ENCODE peak calls at places on chromosomes 12 and 14, in six cellular contexts. X, Z, T, D, F and B are unnamed samples.
A peak's percentile ranks its signal among the peaks of the same experiment; 100 is the strongest.

GRCh38 chr14:33676135-33676566 is 274.7 kb downstream of the EGLN3 start:
- DNase-seq in T (peak; percentile 60), F (no peak), X (no peak), Z (peak; percentile 48), D (peak; percentile 36), B (no peak)

GRCh38 chr12:109130297-109130696 is 13.9 kb downstream of the ACACB start:
- DNase-seq in T (no peak), F (no peak), D (no peak), X (no peak), Z (no peak), B (no peak)

GRCh38 chr12:28795306-28795705 is 353.8 kb upstream of the FAR2 start:
- DNase-seq in X (no peak), F (no peak), Z (no peak), T (no peak), D (no peak), B (no peak)

GRCh38 chr14:77318006-77318553 is 2.6 kb downstream of the POMT2 start:
- DNase-seq in X (no peak), D (no peak), F (no peak), T (peak; percentile 80), Z (no peak), B (no peak)

GRCh38 chr12:81809829-81810595 is 50.9 kb upstream of the PPFIA2 start:
- DNase-seq in X (no peak), F (peak; percentile 3), D (no peak), Z (no peak), T (no peak), B (no peak)

GRCh38 chr14:35405304-35405996 is 901 bp upstream of the NFKBIA start:
- DNase-seq in X (no peak), F (no peak), Z (no peak), T (peak; percentile 57), D (no peak), B (no peak)

GRCh38 chr12:15787801-15788200 is 1.4 kb downstream of the EPS8 start:
- DNase-seq in D (no peak), Z (no peak), T (no peak), X (no peak), F (no peak), B (no peak)

GRCh38 chr14:68910540-68910939 is 68.6 kb downstream of the ACTN1 start:
- DNase-seq in F (no peak), T (no peak), X (no peak), D (no peak), Z (no peak), B (no peak)

GRCh38 chr14:88825078-88825458 is 617 bp downstream of the TTC8 start:
- DNase-seq in D (no peak), X (no peak), F (no peak), Z (no peak), T (no peak), B (no peak)

GRCh38 chr12:83084516-83085234 is 398.0 kb downstream of the TMTC2 start:
- DNase-seq in X (no peak), D (no peak), F (no peak), Z (no peak), T (no peak), B (no peak)

GRCh38 chr14:101113108-101113612 is 209.6 kb upstream of the RTL1 start:
- DNase-seq in T (no peak), Z (no peak), X (no peak), D (no peak), F (no peak), B (no peak)
- TF ChIP-seq POLR2A in T (no peak), Z (no peak), X (no peak), D (no peak), F (no peak), B (no peak)

DNA sequence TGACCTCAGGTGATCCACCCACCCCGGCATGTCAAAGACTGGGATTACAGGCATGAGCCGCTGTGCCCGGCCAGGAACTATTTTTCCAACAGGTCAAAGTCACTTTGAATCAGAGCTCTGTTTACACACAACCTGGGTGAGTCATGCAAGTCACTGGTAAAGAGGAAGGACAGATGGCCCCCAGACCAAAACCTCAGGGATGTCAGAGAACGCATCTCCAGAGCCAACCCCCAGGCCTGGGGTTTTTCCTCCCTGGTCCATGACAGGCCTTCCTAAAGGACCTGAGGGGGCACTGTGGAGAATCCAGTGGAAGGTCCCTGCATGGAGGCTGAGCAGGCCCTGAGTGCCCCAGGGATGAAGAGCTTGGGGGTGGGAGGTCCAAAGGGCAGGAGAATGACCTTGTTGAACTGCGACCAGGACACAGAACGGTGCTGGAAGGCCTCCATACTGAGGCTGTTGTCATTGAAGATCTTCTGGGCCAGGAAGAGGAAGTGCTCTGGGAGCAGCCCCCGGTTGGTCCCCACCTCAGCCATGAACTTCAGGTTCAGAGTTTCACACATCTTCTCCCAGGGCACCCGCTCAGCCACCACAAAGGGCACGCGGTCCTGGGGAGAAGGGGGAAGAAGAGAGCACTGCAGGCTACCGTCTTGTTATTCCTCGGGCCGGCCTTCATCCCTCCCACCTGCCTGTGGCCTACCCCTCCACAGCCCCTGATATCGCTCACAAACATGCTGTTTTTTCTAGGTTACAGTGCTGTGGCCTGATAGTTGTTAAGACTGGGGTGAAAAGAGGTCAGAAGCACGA is 9.1 kb downstream of the STAT6 start:
- DNase-seq in Z (peak; percentile 83), F (no peak), D (no peak), T (peak; percentile 99), X (no peak), B (no peak)
- TF ChIP-seq POLR2AphosphoS5 in Z (peak; percentile 66), F (no peak), D (no peak), T (peak; percentile 39), X (no peak), B (no peak)

GRCh38 chr12:122661246-122661645 is 41.9 kb downstream of the HCAR2 start:
- DNase-seq in X (no peak), T (no peak), F (no peak), Z (no peak), D (no peak), B (no peak)
- TF ChIP-seq TAF1 in X (no peak), T (no peak), F (no peak), Z (no peak), D (no peak), B (no peak)

DNA sequence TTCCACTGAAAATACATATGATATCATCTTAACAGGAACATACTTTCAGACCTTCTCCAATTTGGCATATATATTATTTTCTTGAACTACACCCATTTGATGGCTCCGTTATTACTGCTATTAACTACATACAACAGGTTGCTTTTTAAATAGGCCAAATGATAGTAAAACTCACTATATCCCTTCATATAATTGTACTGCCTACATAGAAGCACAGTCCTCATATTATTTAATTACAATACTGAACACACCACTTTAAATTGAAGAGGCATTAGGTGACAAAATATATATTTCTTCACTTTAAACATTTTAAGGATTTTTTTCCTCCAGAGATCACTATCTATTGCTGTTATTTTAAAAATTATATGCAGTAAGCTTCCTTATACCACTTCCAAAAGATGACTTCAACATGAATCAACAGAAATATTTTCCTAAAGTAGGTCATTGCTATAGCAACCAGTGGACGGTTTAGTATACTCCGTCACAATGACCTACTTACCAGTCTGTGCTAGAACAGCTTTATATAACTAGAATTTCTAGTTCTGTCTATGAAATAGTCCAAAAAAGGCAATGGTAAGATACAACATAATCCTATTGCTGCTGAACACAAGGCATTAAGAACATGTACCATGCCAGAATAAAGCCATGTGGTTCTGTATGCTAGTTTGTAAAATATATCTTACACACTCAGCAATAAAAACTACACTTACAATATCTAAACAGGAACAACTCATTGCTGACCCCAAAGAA is 40.5 kb upstream of the MTERF2 start:
- DNase-seq in Z (no peak), F (no peak), X (no peak), D (no peak), T (peak; percentile 66), B (no peak)
- TF ChIP-seq POLR2A in Z (no peak), F (no peak), X (no peak), D (no peak), T (no peak), B (no peak)

GRCh38 chr12:65832217-65832616 is 7.9 kb downstream of the HMGA2 start:
- DNase-seq in D (no peak), T (no peak), X (no peak), F (no peak), Z (no peak), B (no peak)

GRCh38 chr12:65830305-65830704 is 6.0 kb downstream of the HMGA2 start:
- DNase-seq in D (no peak), F (no peak), X (no peak), T (no peak), Z (no peak), B (no peak)

GRCh38 chr12:65835256-65835655 is 11.0 kb downstream of the HMGA2 start:
- DNase-seq in F (no peak), T (no peak), Z (no peak), D (no peak), X (no peak), B (no peak)

GRCh38 chr12:65836419-65837197 is 12.3 kb downstream of the HMGA2 start:
- DNase-seq in F (no peak), Z (no peak), D (no peak), T (peak; percentile 64), X (no peak), B (no peak)

DNA sequence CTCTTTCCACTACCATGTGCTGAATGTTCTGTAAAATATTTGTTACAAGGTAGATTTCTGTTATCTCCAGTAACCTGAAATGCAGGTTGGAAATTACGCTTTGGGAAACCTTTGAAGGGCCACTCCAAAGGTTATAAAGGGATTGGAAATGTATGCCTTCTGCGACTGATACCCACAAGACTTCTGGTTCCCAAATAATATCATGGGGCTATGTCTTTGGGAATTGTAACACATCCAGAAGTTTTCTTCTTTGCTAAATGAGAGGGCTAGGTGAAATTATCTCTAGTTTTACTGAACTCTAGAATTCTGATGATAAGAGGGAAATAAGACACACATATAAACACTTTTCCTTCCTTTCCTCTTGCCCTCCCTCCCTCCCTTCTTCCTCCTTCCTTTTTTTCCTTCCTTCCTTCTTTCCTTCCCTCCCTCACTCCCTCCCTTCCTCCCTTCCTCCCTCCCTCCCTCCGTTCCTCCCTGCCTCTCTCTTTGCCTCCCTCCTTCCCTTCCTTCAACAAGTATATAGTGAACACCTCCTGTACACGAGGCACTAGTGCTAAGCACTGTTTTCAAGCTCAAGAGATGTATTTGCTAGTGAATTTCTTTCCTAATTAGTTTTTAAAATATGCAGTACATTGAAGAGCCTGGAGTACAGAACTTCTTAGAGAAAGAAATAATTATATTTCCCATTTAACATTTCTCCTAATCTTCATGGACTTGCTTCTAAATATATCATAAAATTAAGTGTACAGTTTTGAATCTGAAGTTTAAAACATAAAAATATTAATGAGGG is 10.1 kb downstream of the HMGA2 start:
- DNase-seq in Z (no peak), D (no peak), X (no peak), T (no peak), F (no peak), B (no peak)
- TF ChIP-seq POLR2AphosphoS5 in Z (no peak), D (no peak), X (no peak), T (no peak), F (no peak), B (no peak)